ENCODE peak calls at places on chromosomes 7 and 10, in nine cellular contexts. Y is astrocyte, E is body of pancreas, T is colonic mucosa, F is heart right ventricle, A is gastrocnemius medialis, D is right atrium auricular region, K is SJSA1, R is uterus. C is an unnamed sample.

GRCh38 chr10:95273393-95274312 is 17.1 kb downstream of the PDLIM1 start:
- DNase-seq in Y (peak), E (no peak), T (peak), F (no peak), A (peak), D (peak), K (peak), R (peak), C (no peak)

GRCh38 chr7:14761506-14762296 is 140.8 kb downstream of the DGKB start:
- DNase-seq in Y (peak), E (peak), T (no peak), F (peak), A (peak), D (peak), K (no peak), R (peak), C (no peak)

GRCh38 chr7:78080811-78081210 is 282.2 kb downstream of the PHTF2 start:
- DNase-seq in Y (no peak), E (no peak), T (no peak), F (no peak), A (no peak), D (no peak), K (no peak), R (no peak), C (no peak)

GRCh38 chr10:94608530-94608929 is 62.9 kb downstream of the HELLS start:
- DNase-seq in Y (no peak), E (no peak), T (no peak), F (no peak), A (no peak), D (no peak), K (no peak), R (no peak), C (no peak)

GRCh38 chr7:139908792-139909191 is 79.7 kb downstream of the TBXAS1 start:
- DNase-seq in Y (no peak), E (no peak), T (no peak), F (no peak), A (no peak), D (no peak), K (no peak), R (no peak), C (no peak)

GRCh38 chr7:112995091-112995824 is 91.4 kb downstream of the GPR85 start:
- DNase-seq in Y (peak), E (no peak), T (no peak), F (peak), A (no peak), D (no peak), K (peak), R (no peak), C (no peak)

GRCh38 chr7:18468794-18469193 is 26.8 kb upstream of the HDAC9 start:
- DNase-seq in Y (no peak), E (no peak), T (no peak), F (no peak), A (no peak), D (no peak), K (no peak), R (no peak), C (no peak)

GRCh38 chr10:24207781-24208611 is 942 bp upstream of the KIAA1217 start:
- DNase-seq in Y (peak), E (peak), T (peak), F (no peak), A (peak), D (peak), K (no peak), R (no peak), C (no peak)

GRCh38 chr7:34087892-34088891 is 182.9 kb downstream of the BMPER start:
- DNase-seq in Y (no peak), E (peak), T (peak), F (peak), A (no peak), D (no peak), K (peak), R (no peak), C (no peak)

GRCh38 chr7:122736183-122736582 is 33.5 kb upstream of the RNF148 start:
- DNase-seq in Y (no peak), E (no peak), T (no peak), F (no peak), A (no peak), D (no peak), K (no peak), R (no peak), C (no peak)

GRCh38 chr7:27204851-27205322 is 5.0 kb upstream of the HOXA13 start:
- DNase-seq in Y (no peak), E (no peak), T (peak), F (no peak), A (no peak), D (peak), K (peak), R (no peak), C (no peak)

GRCh38 chr7:101977249-101977648 is 159.8 kb downstream of the CUX1 start:
- DNase-seq in Y (no peak), E (no peak), T (no peak), F (no peak), A (no peak), D (no peak), K (no peak), R (no peak), C (no peak)

GRCh38 chr10:6766061-6766460 is 186.0 kb upstream of the PRKCQ start:
- DNase-seq in Y (no peak), E (no peak), T (peak), F (no peak), A (peak), D (no peak), K (no peak), R (peak), C (no peak)

GRCh38 chr10:18666810-18667209 is 7.6 kb downstream of the ARL5B start:
- DNase-seq in Y (peak), E (no peak), T (no peak), F (no peak), A (no peak), D (no peak), K (no peak), R (no peak), C (no peak)

GRCh38 chr10:28875535-28876208 is 198.4 kb downstream of the BAMBI start:
- DNase-seq in Y (peak), E (no peak), T (no peak), F (no peak), A (no peak), D (no peak), K (peak), R (no peak), C (no peak)

GRCh38 chr10:22624289-22624738 is 90.1 kb downstream of the PIP4K2A start:
- DNase-seq in Y (peak), E (no peak), T (no peak), F (no peak), A (no peak), D (no peak), K (no peak), R (no peak), C (no peak)

GRCh38 chr7:41107330-41107937 is 595.5 kb downstream of the INHBA start:
- DNase-seq in Y (peak), E (no peak), T (no peak), F (no peak), A (no peak), D (no peak), K (peak), R (peak), C (no peak)

GRCh38 chr7:122364761-122365280 is 60.3 kb upstream of the FEZF1 start:
- DNase-seq in Y (no peak), E (no peak), T (no peak), F (no peak), A (no peak), D (no peak), K (no peak), R (no peak), C (no peak)

GRCh38 chr7:44796034-44796503 is 412 bp upstream of the PPIA start:
- DNase-seq in Y (peak), E (no peak), T (no peak), F (no peak), A (no peak), D (no peak), K (no peak), R (no peak), C (no peak)

GRCh38 chr10:119061926-119062325 is 18.7 kb downstream of the EIF3A start:
- DNase-seq in Y (no peak), E (no peak), T (no peak), F (no peak), A (no peak), D (no peak), K (no peak), R (no peak), C (no peak)

GRCh38 chr10:29387269-29387668 is 98.4 kb downstream of the LYZL1 start:
- DNase-seq in Y (no peak), E (no peak), T (no peak), F (no peak), A (no peak), D (no peak), K (no peak), R (no peak), C (no peak)

GRCh38 chr7:4667776-4668509 is 14.2 kb upstream of the FOXK1 start:
- DNase-seq in Y (peak), E (no peak), T (no peak), F (no peak), A (no peak), D (no peak), K (peak), R (no peak), C (no peak)

GRCh38 chr7:128954830-128955797 is 17.4 kb downstream of the IRF5 start:
- DNase-seq in Y (peak), E (no peak), T (no peak), F (no peak), A (no peak), D (no peak), K (no peak), R (no peak), C (no peak)

GRCh38 chr10:103397191-103397825 is 882 bp downstream of the PDCD11 start:
- DNase-seq in Y (no peak), E (peak), T (no peak), F (no peak), A (no peak), D (no peak), K (no peak), R (no peak), C (no peak)

GRCh38 chr10:116836087-116836486 is 13.2 kb upstream of the ENO4 start:
- DNase-seq in Y (no peak), E (no peak), T (no peak), F (no peak), A (no peak), D (peak), K (no peak), R (no peak), C (no peak)

GRCh38 chr10:13629116-13629515 is 42.4 kb downstream of the PRPF18 start:
- DNase-seq in Y (peak), E (no peak), T (no peak), F (no peak), A (no peak), D (no peak), K (no peak), R (no peak), C (no peak)

GRCh38 chr10:94183666-94184264 is 179.0 kb downstream of the NOC3L start:
- DNase-seq in Y (peak), E (no peak), T (no peak), F (no peak), A (no peak), D (no peak), K (peak), R (no peak), C (no peak)

GRCh38 chr10:26803849-26804248 is 56.9 kb downstream of the ABI1 start:
- DNase-seq in Y (no peak), E (no peak), T (no peak), F (no peak), A (no peak), D (no peak), K (no peak), R (no peak), C (no peak)

GRCh38 chr7:147756290-147756689 is 834.3 kb upstream of the C7orf33 start:
- DNase-seq in Y (no peak), E (no peak), T (no peak), F (no peak), A (no peak), D (no peak), K (no peak), R (no peak), C (no peak)

GRCh38 chr10:59654007-59654406 is 55.6 kb downstream of the SLC16A9 start:
- DNase-seq in Y (peak), E (no peak), T (no peak), F (no peak), A (no peak), D (no peak), K (no peak), R (no peak), C (no peak)

GRCh38 chr7:130020434-130020833 is 30.7 kb downstream of the ZC3HC1 start:
- DNase-seq in Y (no peak), E (no peak), T (no peak), F (no peak), A (peak), D (no peak), K (no peak), R (no peak), C (no peak)

GRCh38 chr10:25867321-25867720 is 66.7 kb upstream of the MYO3A start:
- DNase-seq in Y (peak), E (no peak), T (no peak), F (no peak), A (no peak), D (no peak), K (no peak), R (no peak), C (no peak)

GRCh38 chr7:150994838-150995510 is 4.2 kb downstream of the NOS3 start:
- DNase-seq in Y (no peak), E (no peak), T (no peak), F (no peak), A (no peak), D (no peak), K (no peak), R (no peak), C (no peak)
- H3K27ac ChIP-seq in Y (no peak), E (no peak), T (no peak), F (peak), A (no peak), D (peak), K (no peak), R (no peak), C (no peak)

GRCh38 chr7:105799006-105799405 is 77.4 kb downstream of the ATXN7L1 start:
- DNase-seq in Y (no peak), E (no peak), T (no peak), F (no peak), A (no peak), D (no peak), K (no peak), R (no peak), C (no peak)

GRCh38 chr7:105797652-105798051 is 78.7 kb downstream of the ATXN7L1 start:
- DNase-seq in Y (no peak), E (no peak), T (no peak), F (no peak), A (no peak), D (no peak), K (no peak), R (no peak), C (no peak)

GRCh38 chr7:105800442-105800841 is 76.0 kb downstream of the ATXN7L1 start:
- DNase-seq in Y (peak), E (no peak), T (no peak), F (no peak), A (no peak), D (no peak), K (no peak), R (no peak), C (no peak)

GRCh38 chr7:105800849-105801534 is 75.4 kb downstream of the ATXN7L1 start:
- DNase-seq in Y (no peak), E (no peak), T (no peak), F (no peak), A (no peak), D (no peak), K (no peak), R (no peak), C (no peak)

DNA sequence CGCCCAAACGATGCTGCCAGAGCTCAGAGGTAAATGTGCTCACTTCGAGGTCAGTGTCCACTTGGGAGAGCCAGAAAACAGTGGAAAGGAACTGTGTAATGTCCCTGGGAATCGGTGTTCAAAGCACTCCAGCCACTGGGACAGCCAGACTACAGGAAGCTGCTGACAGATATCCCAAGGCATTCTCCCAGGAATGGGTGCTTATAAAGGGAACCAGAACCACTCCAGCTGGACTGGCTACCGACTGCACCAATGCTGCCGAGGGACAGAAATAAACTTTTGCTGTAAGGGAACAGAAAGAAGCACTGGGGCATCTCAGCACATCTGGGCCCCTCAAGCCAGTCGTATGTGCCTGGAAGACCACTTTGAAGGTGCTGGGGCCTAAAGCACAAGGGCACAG is 76.7 kb downstream of the ATXN7L1 start:
- DNase-seq in Y (no peak), E (no peak), T (no peak), F (no peak), A (no peak), D (no peak), K (no peak), R (no peak), C (no peak)
- H3K27ac ChIP-seq in Y (no peak), E (no peak), T (no peak), F (no peak), A (no peak), D (no peak), K (no peak), R (no peak), C (no peak)

DNA sequence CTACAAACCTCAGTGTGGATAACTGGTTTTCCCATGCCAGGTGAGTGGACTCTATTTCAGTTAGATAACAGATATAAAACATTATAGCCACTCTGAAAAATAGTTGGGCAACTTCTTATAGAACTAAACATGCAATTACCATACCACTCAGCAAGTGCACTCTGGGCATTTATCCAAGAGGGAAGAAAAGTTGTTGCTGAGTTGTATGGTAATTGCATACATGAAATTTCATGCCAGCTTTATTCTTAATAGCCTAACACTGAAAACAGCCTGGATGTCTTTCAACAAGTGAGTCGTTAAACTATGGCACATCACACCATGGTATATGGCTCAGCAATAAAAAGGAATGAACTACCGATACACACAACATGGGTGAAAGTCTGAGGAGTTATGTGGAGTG is 10.6 kb upstream of the UPP1 start:
- DNase-seq in Y (no peak), E (no peak), T (no peak), F (no peak), A (no peak), D (no peak), K (no peak), R (no peak), C (no peak)
- H3K27ac ChIP-seq in Y (no peak), E (no peak), T (peak), F (no peak), A (no peak), D (no peak), K (no peak), R (no peak), C (no peak)

GRCh38 chr7:55004579-55004978 is 14.2 kb upstream of the EGFR start:
- DNase-seq in Y (no peak), E (no peak), T (no peak), F (no peak), A (no peak), D (no peak), K (no peak), R (no peak), C (no peak)

GRCh38 chr7:55005241-55005836 is 13.5 kb upstream of the EGFR start:
- DNase-seq in Y (no peak), E (no peak), T (no peak), F (no peak), A (no peak), D (no peak), K (no peak), R (no peak), C (no peak)

DNA sequence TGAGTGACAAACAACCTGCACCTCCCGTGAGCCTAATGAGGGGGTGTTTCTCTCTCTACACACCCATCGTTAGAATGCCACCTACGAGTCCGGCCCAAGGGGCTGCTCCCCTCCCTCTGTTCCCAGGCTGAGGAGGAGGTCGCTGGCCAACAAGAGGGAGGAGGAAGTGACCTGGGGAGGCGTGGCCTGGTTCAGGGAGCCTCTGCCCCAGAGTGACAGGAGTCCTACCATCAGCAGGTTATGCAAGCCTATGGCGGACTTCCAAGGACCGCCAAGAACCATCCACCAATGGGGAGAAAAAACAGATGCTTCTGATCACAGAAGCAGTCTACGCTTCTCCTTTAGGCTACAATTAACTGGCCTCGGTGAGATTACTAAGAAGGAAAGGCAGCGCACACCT is 12.3 kb upstream of the EGFR start:
- DNase-seq in Y (no peak), E (no peak), T (no peak), F (no peak), A (no peak), D (no peak), K (no peak), R (no peak), C (no peak)
- H3K27ac ChIP-seq in Y (no peak), E (no peak), T (no peak), F (no peak), A (no peak), D (no peak), K (no peak), R (no peak), C (no peak)

GRCh38 chr7:80795174-80795573 is 123.7 kb downstream of the SEMA3C start:
- DNase-seq in Y (no peak), E (no peak), T (no peak), F (no peak), A (no peak), D (no peak), K (no peak), R (no peak), C (no peak)
- H3K27ac ChIP-seq in Y (no peak), E (no peak), T (no peak), F (no peak), A (peak), D (peak), K (no peak), R (peak), C (no peak)